ENCODE peak calls at places on chromosomes 13 and 19, in five cellular contexts. G is cardiac fibroblast; N is M059J; V is stimulated activated CD8-positive, alpha-beta memory T cell treated with anti-CD3 and anti-CD28 coated beads, Interleukin-15, amount 100 ng/mL, for 24 hours; E is NCI-H1092. S is an unnamed sample.

GRCh38 chr19:49116544-49116943 is 2.4 kb downstream of the LIN7B start:
- DNase-seq in G (no peak), N (no peak), V (no peak), E (no peak), S (no peak)

GRCh38 chr13:21242236-21242635 is 65.8 kb downstream of the MRPL57 start:
- DNase-seq in G (no peak), N (no peak), V (no peak), E (no peak), S (no peak)

GRCh38 chr13:24106429-24106828 is 54.1 kb upstream of the SPATA13 start:
- DNase-seq in G (no peak), N (no peak), V (no peak), E (no peak), S (no peak)

GRCh38 chr13:33262069-33262487 is 23.5 kb downstream of the STARD13 start:
- DNase-seq in G (peak), N (peak), V (no peak), E (no peak), S (no peak)

GRCh38 chr19:5250127-5250659 is 90.4 kb downstream of the PTPRS start:
- DNase-seq in G (no peak), N (peak), V (no peak), E (peak), S (no peak)

GRCh38 chr19:4405977-4406376 is 3.5 kb downstream of the CHAF1A start:
- DNase-seq in G (no peak), N (no peak), V (no peak), E (no peak), S (no peak)

GRCh38 chr13:20819715-20820114 is 46.0 kb upstream of the EEF1AKMT1 start:
- DNase-seq in G (no peak), N (no peak), V (no peak), E (no peak), S (no peak)

GRCh38 chr13:41059466-41059865 is 1.8 kb upstream of the WBP4 start:
- DNase-seq in G (peak), N (no peak), V (no peak), E (no peak), S (no peak)

GRCh38 chr19:8663920-8664670 is 33.7 kb downstream of the NFILZ start:
- DNase-seq in G (no peak), N (no peak), V (no peak), E (no peak), S (no peak)

S was measured in progenitor cell of endocrine pancreas.